ENCODE peak calls at places on chromosome 15, in ten cellular contexts. U, C, W, V, K, J, F, E, G and M are unnamed samples.

GRCh38 chr15:26376243-26376642 is 396.6 kb downstream of the GABRB3 start:
- DNase-seq in U (no peak), C (no peak), W (no peak), V (no peak), K (no peak), J (no peak), F (no peak), E (no peak), G (no peak), M (peak)

GRCh38 chr15:71096676-71097075 is 18.6 kb upstream of the THSD4 start:
- DNase-seq in U (no peak), C (no peak), W (no peak), V (no peak), K (no peak), J (no peak), F (no peak), E (no peak), G (no peak), M (peak)

GRCh38 chr15:79172032-79172481 is 81.5 kb upstream of the RASGRF1 start:
- DNase-seq in U (no peak), C (no peak), W (peak), V (no peak), K (no peak), J (no peak), F (no peak), E (no peak), G (peak), M (no peak)

GRCh38 chr15:34691024-34691423 is 63.8 kb downstream of the GJD2 start:
- DNase-seq in U (no peak), C (no peak), W (no peak), V (no peak), K (no peak), J (no peak), F (no peak), E (no peak), G (no peak), M (peak)

GRCh38 chr15:22961661-22962221 is 18.4 kb downstream of the CYFIP1 start:
- DNase-seq in U (no peak), C (no peak), W (no peak), V (no peak), K (no peak), J (no peak), F (no peak), E (no peak), G (peak), M (peak)

GRCh38 chr15:63246691-63247464 is 30.5 kb upstream of the APH1B start:
- DNase-seq in U (no peak), C (no peak), W (no peak), V (peak), K (no peak), J (peak), F (no peak), E (peak), G (peak), M (peak)

GRCh38 chr15:64619880-64620839 is 155.2 kb downstream of the RBPMS2 start:
- DNase-seq in U (no peak), C (no peak), W (no peak), V (no peak), K (no peak), J (peak), F (no peak), E (no peak), G (peak), M (peak)

GRCh38 chr15:83346342-83346741 is 61.9 kb upstream of the BNC1 start:
- DNase-seq in U (no peak), C (no peak), W (no peak), V (no peak), K (no peak), J (no peak), F (no peak), E (no peak), G (no peak), M (no peak)

GRCh38 chr15:62846131-62846804 is 196.3 kb upstream of the TPM1 start:
- DNase-seq in U (no peak), C (no peak), W (peak), V (no peak), K (no peak), J (no peak), F (no peak), E (no peak), G (no peak), M (no peak)

GRCh38 chr15:99324082-99324620 is 72.9 kb downstream of the LRRC28 start:
- DNase-seq in U (peak), C (no peak), W (no peak), V (peak), K (no peak), J (peak), F (no peak), E (peak), G (peak), M (peak)